ENCODE peak calls at places on chromosomes 6 and 20, in six cellular contexts. One of them, this sample, is unnamed.
A peak's percentile ranks its signal among the peaks of the same experiment; 100 is the strongest.

GRCh38 chr20:46226602-46227001 is 81.7 kb downstream of the CDH22 start:
- DNase-seq in SK-N-SH: no peak
- DNase-seq in H1: no peak
- DNase-seq in GM12878: no peak
- DNase-seq in K562: no peak
- DNase-seq in HCT116: no peak
- DNase-seq in this sample: no peak

GRCh38 chr6:52697903-52698302 is 27.0 kb downstream of the TMEM14A start:
- DNase-seq in SK-N-SH: peak; percentile 6
- DNase-seq in H1: no peak
- DNase-seq in GM12878: no peak
- DNase-seq in K562: no peak
- DNase-seq in HCT116: no peak
- DNase-seq in this sample: peak; percentile 46

GRCh38 chr20:35042268-35042667 is 50.3 kb downstream of the TRPC4AP start:
- DNase-seq in SK-N-SH: no peak
- DNase-seq in H1: no peak
- DNase-seq in GM12878: no peak
- DNase-seq in K562: no peak
- DNase-seq in HCT116: no peak
- DNase-seq in this sample: no peak

GRCh38 chr6:106512958-106513480 is 116.3 kb downstream of the RTN4IP1 start:
- DNase-seq in SK-N-SH: no peak
- DNase-seq in H1: no peak
- DNase-seq in GM12878: no peak
- DNase-seq in K562: no peak
- DNase-seq in HCT116: no peak
- DNase-seq in this sample: no peak

GRCh38 chr6:99130897-99131873 is 183.4 kb upstream of the FBXL4 start:
- DNase-seq in SK-N-SH: no peak
- DNase-seq in H1: no peak
- DNase-seq in GM12878: no peak
- DNase-seq in K562: no peak
- DNase-seq in HCT116: no peak
- DNase-seq in this sample: no peak

GRCh38 chr20:38084425-38084951 is 50.9 kb downstream of the RPRD1B start:
- DNase-seq in SK-N-SH: no peak
- DNase-seq in H1: no peak
- DNase-seq in GM12878: no peak
- DNase-seq in K562: no peak
- DNase-seq in HCT116: no peak
- DNase-seq in this sample: peak; percentile 64

GRCh38 chr6:63649847-63650265 is 14.3 kb downstream of the PHF3 start:
- DNase-seq in SK-N-SH: no peak
- DNase-seq in H1: no peak
- DNase-seq in GM12878: no peak
- DNase-seq in K562: no peak
- DNase-seq in HCT116: no peak
- DNase-seq in this sample: no peak

GRCh38 chr6:104955927-104956662 is 812 bp upstream of the LIN28B start:
- DNase-seq in SK-N-SH: peak; percentile 62
- DNase-seq in H1: peak; percentile 72
- DNase-seq in GM12878: no peak
- DNase-seq in K562: peak; percentile 80
- DNase-seq in HCT116: no peak
- DNase-seq in this sample: no peak

GRCh38 chr20:51255417-51255816 is 232.5 kb upstream of the KCNG1 start:
- DNase-seq in SK-N-SH: no peak
- DNase-seq in H1: no peak
- DNase-seq in GM12878: no peak
- DNase-seq in K562: no peak
- DNase-seq in HCT116: no peak
- DNase-seq in this sample: no peak

GRCh38 chr20:45998337-45998736 is 10.4 kb upstream of the MMP9 start:
- DNase-seq in SK-N-SH: no peak
- DNase-seq in H1: no peak
- DNase-seq in GM12878: no peak
- DNase-seq in K562: no peak
- DNase-seq in HCT116: no peak
- DNase-seq in this sample: no peak

GRCh38 chr6:167470836-167471547 is 146.1 kb downstream of the TTLL2 start:
- DNase-seq in SK-N-SH: no peak
- DNase-seq in H1: no peak
- DNase-seq in GM12878: no peak
- DNase-seq in K562: no peak
- DNase-seq in HCT116: no peak
- DNase-seq in this sample: no peak

GRCh38 chr6:297571-298232 is 5.4 kb downstream of the DUSP22 start:
- DNase-seq in SK-N-SH: no peak
- DNase-seq in H1: no peak
- DNase-seq in GM12878: no peak
- DNase-seq in K562: no peak
- DNase-seq in HCT116: no peak
- DNase-seq in this sample: no peak

GRCh38 chr20:60071965-60072364 is 113.7 kb downstream of the CDH26 start:
- DNase-seq in SK-N-SH: no peak
- DNase-seq in H1: no peak
- DNase-seq in GM12878: no peak
- DNase-seq in K562: no peak
- DNase-seq in HCT116: no peak
- DNase-seq in this sample: no peak

GRCh38 chr20:32470025-32470861 is 112.1 kb downstream of the ASXL1 start:
- DNase-seq in SK-N-SH: peak; percentile 75
- DNase-seq in H1: no peak
- DNase-seq in GM12878: no peak
- DNase-seq in K562: peak; percentile 42
- DNase-seq in HCT116: peak; percentile 16
- DNase-seq in this sample: peak; percentile 44

GRCh38 chr6:118621799-118622470 is 29.5 kb downstream of the CEP85L start:
- DNase-seq in SK-N-SH: no peak
- DNase-seq in H1: no peak
- DNase-seq in GM12878: no peak
- DNase-seq in K562: no peak
- DNase-seq in HCT116: no peak
- DNase-seq in this sample: no peak

GRCh38 chr6:56091159-56091869 is 156.1 kb downstream of the COL21A1 start:
- DNase-seq in SK-N-SH: no peak
- DNase-seq in H1: no peak
- DNase-seq in GM12878: no peak
- DNase-seq in K562: no peak
- DNase-seq in HCT116: peak; percentile 26
- DNase-seq in this sample: peak; percentile 89

GRCh38 chr6:17233531-17233930 is 47.6 kb upstream of the RBM24 start:
- DNase-seq in SK-N-SH: no peak
- DNase-seq in H1: no peak
- DNase-seq in GM12878: no peak
- DNase-seq in K562: no peak
- DNase-seq in HCT116: no peak
- DNase-seq in this sample: peak; percentile 22

GRCh38 chr6:36131517-36132220 is 1.4 kb downstream of the MAPK13 start:
- DNase-seq in SK-N-SH: peak; percentile 87
- DNase-seq in H1: no peak
- DNase-seq in GM12878: peak; percentile 92
- DNase-seq in K562: peak; percentile 47
- DNase-seq in HCT116: no peak
- DNase-seq in this sample: no peak

GRCh38 chr6:156699017-156699421 is 78.2 kb upstream of the ARID1B start:
- DNase-seq in SK-N-SH: no peak
- DNase-seq in H1: no peak
- DNase-seq in GM12878: peak; percentile 85
- DNase-seq in K562: no peak
- DNase-seq in HCT116: no peak
- DNase-seq in this sample: no peak

GRCh38 chr6:81683928-81684327 is 68.6 kb downstream of the TENT5A start:
- DNase-seq in SK-N-SH: peak; percentile 6
- DNase-seq in H1: no peak
- DNase-seq in GM12878: no peak
- DNase-seq in K562: no peak
- DNase-seq in HCT116: no peak
- DNase-seq in this sample: no peak

GRCh38 chr20:50308513-50309279 is 118.1 kb downstream of the CEBPB start:
- DNase-seq in SK-N-SH: peak; percentile 94
- DNase-seq in H1: no peak
- DNase-seq in GM12878: no peak
- DNase-seq in K562: peak; percentile 74
- DNase-seq in HCT116: peak; percentile 42
- DNase-seq in this sample: no peak

GRCh38 chr6:127496471-127496870 is 22.7 kb downstream of the MTCL3 start:
- DNase-seq in SK-N-SH: no peak
- DNase-seq in H1: no peak
- DNase-seq in GM12878: no peak
- DNase-seq in K562: no peak
- DNase-seq in HCT116: no peak
- DNase-seq in this sample: no peak

GRCh38 chr6:52544325-52545022 is 32.4 kb downstream of the TRAM2 start:
- DNase-seq in SK-N-SH: no peak
- DNase-seq in H1: no peak
- DNase-seq in GM12878: no peak
- DNase-seq in K562: no peak
- DNase-seq in HCT116: no peak
- DNase-seq in this sample: peak; percentile 62

GRCh38 chr6:37845026-37845911 is 25.7 kb downstream of the ZFAND3 start:
- DNase-seq in SK-N-SH: no peak
- DNase-seq in H1: no peak
- DNase-seq in GM12878: no peak
- DNase-seq in K562: no peak
- DNase-seq in HCT116: no peak
- DNase-seq in this sample: no peak

GRCh38 chr6:148855744-148856143 is 108.9 kb downstream of the UST start:
- DNase-seq in SK-N-SH: no peak
- DNase-seq in H1: no peak
- DNase-seq in GM12878: no peak
- DNase-seq in K562: no peak
- DNase-seq in HCT116: no peak
- DNase-seq in this sample: no peak

DNA sequence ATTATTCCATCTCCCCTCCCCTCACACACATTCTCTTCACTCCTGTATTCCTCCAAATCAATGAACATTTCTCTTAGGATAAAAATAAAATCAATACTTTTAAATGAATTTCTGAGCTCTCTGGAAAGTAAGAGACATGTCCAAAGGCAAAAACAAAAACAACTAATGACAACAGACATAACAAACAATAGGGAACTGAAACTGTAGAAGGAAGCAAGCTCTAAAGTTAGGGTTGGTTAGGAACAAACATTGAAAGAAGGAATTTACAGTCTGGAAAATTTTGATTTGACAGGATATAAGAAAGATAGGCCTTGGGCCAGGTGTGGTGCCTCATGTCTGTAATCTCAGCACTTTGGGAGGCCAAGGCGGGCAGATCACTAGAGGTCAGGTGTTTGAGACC is 17.5 kb upstream of the MYCT1 start:
- DNase-seq in SK-N-SH: no peak
- DNase-seq in H1: no peak
- DNase-seq in GM12878: no peak
- DNase-seq in K562: no peak
- DNase-seq in HCT116: no peak
- DNase-seq in this sample: no peak
- TF ChIP-seq JUND in SK-N-SH: no peak
- TF ChIP-seq JUND in H1: no peak
- TF ChIP-seq JUND in GM12878: no peak
- TF ChIP-seq JUND in K562: no peak
- TF ChIP-seq JUND in HCT116: no peak
- TF ChIP-seq JUND in this sample: no peak

GRCh38 chr20:17500826-17501225 is 30.4 kb downstream of the BFSP1 start:
- DNase-seq in SK-N-SH: no peak
- DNase-seq in H1: no peak
- DNase-seq in GM12878: no peak
- DNase-seq in K562: no peak
- DNase-seq in HCT116: no peak
- DNase-seq in this sample: no peak

GRCh38 chr20:17498641-17499040 is 32.5 kb downstream of the BFSP1 start:
- DNase-seq in SK-N-SH: no peak
- DNase-seq in H1: no peak
- DNase-seq in GM12878: no peak
- DNase-seq in K562: no peak
- DNase-seq in HCT116: no peak
- DNase-seq in this sample: no peak

GRCh38 chr20:17500271-17500670 is 30.9 kb downstream of the BFSP1 start:
- DNase-seq in SK-N-SH: no peak
- DNase-seq in H1: no peak
- DNase-seq in GM12878: no peak
- DNase-seq in K562: no peak
- DNase-seq in HCT116: no peak
- DNase-seq in this sample: no peak

GRCh38 chr20:17498181-17498580 is 33.0 kb downstream of the BFSP1 start:
- DNase-seq in SK-N-SH: no peak
- DNase-seq in H1: no peak
- DNase-seq in GM12878: no peak
- DNase-seq in K562: no peak
- DNase-seq in HCT116: no peak
- DNase-seq in this sample: no peak

GRCh38 chr20:17499041-17499440 is 32.1 kb downstream of the BFSP1 start:
- DNase-seq in SK-N-SH: no peak
- DNase-seq in H1: no peak
- DNase-seq in GM12878: no peak
- DNase-seq in K562: no peak
- DNase-seq in HCT116: no peak
- DNase-seq in this sample: no peak
- TF ChIP-seq JUND in SK-N-SH: no peak
- TF ChIP-seq JUND in H1: no peak
- TF ChIP-seq JUND in GM12878: no peak
- TF ChIP-seq JUND in K562: no peak
- TF ChIP-seq JUND in HCT116: no peak
- TF ChIP-seq JUND in this sample: no peak

GRCh38 chr6:107656381-107656780 is 166.5 kb downstream of the SOBP start:
- DNase-seq in SK-N-SH: no peak
- DNase-seq in H1: no peak
- DNase-seq in GM12878: no peak
- DNase-seq in K562: no peak
- DNase-seq in HCT116: no peak
- DNase-seq in this sample: no peak

GRCh38 chr6:107658920-107659879 is 164.9 kb downstream of the SCML4 start:
- DNase-seq in SK-N-SH: no peak
- DNase-seq in H1: no peak
- DNase-seq in GM12878: peak; percentile 47
- DNase-seq in K562: no peak
- DNase-seq in HCT116: no peak
- DNase-seq in this sample: no peak

GRCh38 chr6:107656883-107657282 is 167.0 kb downstream of the SOBP start:
- DNase-seq in SK-N-SH: no peak
- DNase-seq in H1: no peak
- DNase-seq in GM12878: no peak
- DNase-seq in K562: no peak
- DNase-seq in HCT116: no peak
- DNase-seq in this sample: no peak

GRCh38 chr6:107657373-107657754 is 166.7 kb downstream of the SCML4 start:
- DNase-seq in SK-N-SH: no peak
- DNase-seq in H1: no peak
- DNase-seq in GM12878: no peak
- DNase-seq in K562: no peak
- DNase-seq in HCT116: no peak
- DNase-seq in this sample: no peak

GRCh38 chr6:107657755-107658461 is 166.2 kb downstream of the SCML4 start:
- DNase-seq in SK-N-SH: peak; percentile 77
- DNase-seq in H1: no peak
- DNase-seq in GM12878: peak; percentile 96
- DNase-seq in K562: no peak
- DNase-seq in HCT116: no peak
- DNase-seq in this sample: no peak
- TF ChIP-seq JUND in SK-N-SH: peak; percentile 68
- TF ChIP-seq JUND in H1: no peak
- TF ChIP-seq JUND in GM12878: no peak
- TF ChIP-seq JUND in K562: no peak
- TF ChIP-seq JUND in HCT116: no peak
- TF ChIP-seq JUND in this sample: no peak

GRCh38 chr20:8021541-8022269 is 2.1 kb upstream of the TMX4 start:
- DNase-seq in SK-N-SH: no peak
- DNase-seq in H1: no peak
- DNase-seq in GM12878: no peak
- DNase-seq in K562: no peak
- DNase-seq in HCT116: no peak
- DNase-seq in this sample: no peak
- TF ChIP-seq JUND in SK-N-SH: no peak
- TF ChIP-seq JUND in H1: no peak
- TF ChIP-seq JUND in GM12878: no peak
- TF ChIP-seq JUND in K562: no peak
- TF ChIP-seq JUND in HCT116: no peak
- TF ChIP-seq JUND in this sample: no peak

This sample was measured in T47D.